ENCODE peak calls at places on chromosomes 3 and 15, in four cellular contexts. One of them, this sample, is unnamed.

GRCh38 chr3:142648950-142649349 is 52.8 kb downstream of the PLS1 start:
- DNase-seq in lung microvascular endothelial cell: no peak
- DNase-seq in naive B cell: no peak
- DNase-seq in coronary artery: no peak
- DNase-seq in this sample: no peak

GRCh38 chr15:55250392-55250791 is 39.2 kb downstream of the RAB27A start:
- DNase-seq in lung microvascular endothelial cell: no peak
- DNase-seq in naive B cell: no peak
- DNase-seq in coronary artery: no peak
- DNase-seq in this sample: no peak

GRCh38 chr15:62925875-62926274 is 116.7 kb upstream of the TPM1 start:
- DNase-seq in lung microvascular endothelial cell: no peak
- DNase-seq in naive B cell: no peak
- DNase-seq in coronary artery: no peak
- DNase-seq in this sample: no peak

GRCh38 chr3:173267716-173268115 is 126.7 kb upstream of the SPATA16 start:
- DNase-seq in lung microvascular endothelial cell: no peak
- DNase-seq in naive B cell: no peak
- DNase-seq in coronary artery: no peak
- DNase-seq in this sample: no peak

GRCh38 chr15:80264031-80264430 is 12.0 kb upstream of the CTXND1 start:
- DNase-seq in lung microvascular endothelial cell: no peak
- DNase-seq in naive B cell: no peak
- DNase-seq in coronary artery: no peak
- DNase-seq in this sample: no peak

GRCh38 chr15:92023971-92024370 is 170.5 kb downstream of the SLCO3A1 start:
- DNase-seq in lung microvascular endothelial cell: no peak
- DNase-seq in naive B cell: no peak
- DNase-seq in coronary artery: no peak
- DNase-seq in this sample: no peak

GRCh38 chr3:15800780-15801179 is 3.0 kb upstream of the ANKRD28 start:
- DNase-seq in lung microvascular endothelial cell: no peak
- DNase-seq in naive B cell: no peak
- DNase-seq in coronary artery: no peak
- DNase-seq in this sample: no peak

GRCh38 chr3:130897316-130897715 is 3.4 kb downstream of the ATP2C1 start:
- DNase-seq in lung microvascular endothelial cell: no peak
- DNase-seq in naive B cell: no peak
- DNase-seq in coronary artery: no peak
- DNase-seq in this sample: no peak

GRCh38 chr3:184827572-184827971 is 15.6 kb downstream of the VPS8 start:
- DNase-seq in lung microvascular endothelial cell: no peak
- DNase-seq in naive B cell: no peak
- DNase-seq in coronary artery: no peak
- DNase-seq in this sample: no peak

GRCh38 chr3:38616111-38616510 is 33.4 kb downstream of the SCN5A start:
- DNase-seq in lung microvascular endothelial cell: no peak
- DNase-seq in naive B cell: no peak
- DNase-seq in coronary artery: no peak
- DNase-seq in this sample: no peak

GRCh38 chr3:11479230-11479620 is 164.5 kb downstream of the VGLL4 start:
- DNase-seq in lung microvascular endothelial cell: peak; percentile 25
- DNase-seq in naive B cell: no peak
- DNase-seq in coronary artery: no peak
- DNase-seq in this sample: no peak

GRCh38 chr15:50181983-50182232 is at the start of gene SLC27A2:
- DNase-seq in lung microvascular endothelial cell: peak; percentile 58
- DNase-seq in naive B cell: no peak
- DNase-seq in coronary artery: no peak
- DNase-seq in this sample: peak; percentile 80

GRCh38 chr15:68441045-68441743 is 9.2 kb upstream of the ITGA11 start:
- DNase-seq in lung microvascular endothelial cell: no peak
- DNase-seq in naive B cell: no peak
- DNase-seq in coronary artery: peak; percentile 36
- DNase-seq in this sample: peak; percentile 5

GRCh38 chr3:177418787-177419186 is 221.5 kb upstream of the TBL1XR1 start:
- DNase-seq in lung microvascular endothelial cell: no peak
- DNase-seq in naive B cell: no peak
- DNase-seq in coronary artery: no peak
- DNase-seq in this sample: no peak

GRCh38 chr3:186519021-186519658 is 25.0 kb downstream of the CRYGS start:
- DNase-seq in lung microvascular endothelial cell: no peak
- DNase-seq in naive B cell: peak; percentile 75
- DNase-seq in coronary artery: no peak
- DNase-seq in this sample: no peak

GRCh38 chr3:114584734-114585371 is 291.0 kb downstream of the TIGIT start:
- DNase-seq in lung microvascular endothelial cell: peak; percentile 37
- DNase-seq in naive B cell: no peak
- DNase-seq in coronary artery: no peak
- DNase-seq in this sample: no peak

GRCh38 chr3:156761713-156762575 is 64.2 kb upstream of the LEKR1 start:
- DNase-seq in lung microvascular endothelial cell: no peak
- DNase-seq in naive B cell: no peak
- DNase-seq in coronary artery: no peak
- DNase-seq in this sample: no peak

GRCh38 chr15:91589360-91589759 is 264.1 kb upstream of the SLCO3A1 start:
- DNase-seq in lung microvascular endothelial cell: no peak
- DNase-seq in naive B cell: no peak
- DNase-seq in coronary artery: no peak
- DNase-seq in this sample: no peak

GRCh38 chr15:88061452-88061851 is 195.1 kb downstream of the NTRK3 start:
- DNase-seq in lung microvascular endothelial cell: no peak
- DNase-seq in naive B cell: no peak
- DNase-seq in coronary artery: no peak
- DNase-seq in this sample: no peak

GRCh38 chr3:27877122-27878011 is 155.2 kb upstream of the EOMES start:
- DNase-seq in lung microvascular endothelial cell: no peak
- DNase-seq in naive B cell: no peak
- DNase-seq in coronary artery: no peak
- DNase-seq in this sample: no peak

GRCh38 chr15:32861741-32862140 is 143.9 kb downstream of the GREM1 start:
- DNase-seq in lung microvascular endothelial cell: peak; percentile 30
- DNase-seq in naive B cell: no peak
- DNase-seq in coronary artery: no peak
- DNase-seq in this sample: peak; percentile 40

GRCh38 chr3:186413615-186414415 is 51.8 kb upstream of the DGKG start:
- DNase-seq in lung microvascular endothelial cell: peak; percentile 9
- DNase-seq in naive B cell: peak; percentile 26
- DNase-seq in coronary artery: no peak
- DNase-seq in this sample: peak; percentile 60

GRCh38 chr3:185200639-185201038 is 47.8 kb upstream of the C3orf70 start:
- DNase-seq in lung microvascular endothelial cell: peak; percentile 6
- DNase-seq in naive B cell: no peak
- DNase-seq in coronary artery: no peak
- DNase-seq in this sample: no peak

GRCh38 chr15:81323559-81323943 is 390 bp downstream of the STARD5 start:
- DNase-seq in lung microvascular endothelial cell: no peak
- DNase-seq in naive B cell: no peak
- DNase-seq in coronary artery: no peak
- DNase-seq in this sample: no peak

GRCh38 chr15:57183041-57183440 is 193.3 kb upstream of the CGNL1 start:
- DNase-seq in lung microvascular endothelial cell: no peak
- DNase-seq in naive B cell: no peak
- DNase-seq in coronary artery: no peak
- DNase-seq in this sample: no peak